ENCODE peak calls at places on chromosomes 11 and 22, in eight cellular contexts. One of them, this sample, is unnamed.

GRCh38 chr22:38843201-38843715 is 570 bp downstream of the NPTXR start:
- DNase-seq in CD8-positive, alpha-beta memory T cell: peak; percentile 61
- DNase-seq in CD4-positive, alpha-beta memory T cell: peak; percentile 62
- DNase-seq in neural progenitor cell: peak; percentile 89
- DNase-seq in upper lobe of right lung: peak; percentile 75
- DNase-seq in IMR-90: peak; percentile 81
- DNase-seq in iPS DF 6.9: no peak
- DNase-seq in kidney: no peak
- DNase-seq in this sample: no peak

GRCh38 chr11:97015327-97015726 is 625.5 kb downstream of the JRKL start:
- DNase-seq in CD8-positive, alpha-beta memory T cell: no peak
- DNase-seq in CD4-positive, alpha-beta memory T cell: no peak
- DNase-seq in neural progenitor cell: no peak
- DNase-seq in upper lobe of right lung: no peak
- DNase-seq in IMR-90: no peak
- DNase-seq in iPS DF 6.9: no peak
- DNase-seq in kidney: no peak
- DNase-seq in this sample: no peak

GRCh38 chr11:128563942-128564641 is 23.3 kb downstream of the ETS1 start:
- DNase-seq in CD8-positive, alpha-beta memory T cell: no peak
- DNase-seq in CD4-positive, alpha-beta memory T cell: no peak
- DNase-seq in neural progenitor cell: no peak
- DNase-seq in upper lobe of right lung: no peak
- DNase-seq in IMR-90: no peak
- DNase-seq in iPS DF 6.9: no peak
- DNase-seq in kidney: no peak
- DNase-seq in this sample: no peak

GRCh38 chr11:79263001-79263400 is 177.8 kb downstream of the TENM4 start:
- DNase-seq in CD8-positive, alpha-beta memory T cell: no peak
- DNase-seq in CD4-positive, alpha-beta memory T cell: no peak
- DNase-seq in neural progenitor cell: no peak
- DNase-seq in upper lobe of right lung: no peak
- DNase-seq in IMR-90: peak; percentile 49
- DNase-seq in iPS DF 6.9: no peak
- DNase-seq in kidney: no peak
- DNase-seq in this sample: no peak

GRCh38 chr22:49614966-49615965 is 212.4 kb downstream of the BRD1 start:
- DNase-seq in CD8-positive, alpha-beta memory T cell: no peak
- DNase-seq in CD4-positive, alpha-beta memory T cell: no peak
- DNase-seq in neural progenitor cell: no peak
- DNase-seq in upper lobe of right lung: peak; percentile 52
- DNase-seq in IMR-90: no peak
- DNase-seq in iPS DF 6.9: no peak
- DNase-seq in kidney: peak; percentile 65
- DNase-seq in this sample: no peak

GRCh38 chr11:112656772-112657428 is 304.3 kb upstream of the NCAM1 start:
- DNase-seq in CD8-positive, alpha-beta memory T cell: no peak
- DNase-seq in CD4-positive, alpha-beta memory T cell: no peak
- DNase-seq in neural progenitor cell: no peak
- DNase-seq in upper lobe of right lung: no peak
- DNase-seq in IMR-90: peak; percentile 51
- DNase-seq in iPS DF 6.9: no peak
- DNase-seq in kidney: no peak
- DNase-seq in this sample: peak; percentile 67

GRCh38 chr22:23179381-23180294 is 671 bp upstream of the BCR start:
- DNase-seq in CD8-positive, alpha-beta memory T cell: peak; percentile 19
- DNase-seq in CD4-positive, alpha-beta memory T cell: no peak
- DNase-seq in neural progenitor cell: peak; percentile 29
- DNase-seq in upper lobe of right lung: no peak
- DNase-seq in IMR-90: no peak
- DNase-seq in iPS DF 6.9: no peak
- DNase-seq in kidney: peak; percentile 85
- DNase-seq in this sample: peak; percentile 47

GRCh38 chr22:20576445-20576816 is 69.0 kb downstream of the MED15 start:
- DNase-seq in CD8-positive, alpha-beta memory T cell: no peak
- DNase-seq in CD4-positive, alpha-beta memory T cell: no peak
- DNase-seq in neural progenitor cell: no peak
- DNase-seq in upper lobe of right lung: no peak
- DNase-seq in IMR-90: no peak
- DNase-seq in iPS DF 6.9: no peak
- DNase-seq in kidney: no peak
- DNase-seq in this sample: no peak

GRCh38 chr11:113411536-113411935 is 24.0 kb downstream of the ANKK1 start:
- DNase-seq in CD8-positive, alpha-beta memory T cell: no peak
- DNase-seq in CD4-positive, alpha-beta memory T cell: no peak
- DNase-seq in neural progenitor cell: no peak
- DNase-seq in upper lobe of right lung: no peak
- DNase-seq in IMR-90: no peak
- DNase-seq in iPS DF 6.9: no peak
- DNase-seq in kidney: no peak
- DNase-seq in this sample: no peak

GRCh38 chr11:128291835-128292234 is 295.5 kb downstream of the ETS1 start:
- DNase-seq in CD8-positive, alpha-beta memory T cell: peak; percentile 84
- DNase-seq in CD4-positive, alpha-beta memory T cell: peak; percentile 61
- DNase-seq in neural progenitor cell: no peak
- DNase-seq in upper lobe of right lung: no peak
- DNase-seq in IMR-90: no peak
- DNase-seq in iPS DF 6.9: no peak
- DNase-seq in kidney: peak; percentile 72
- DNase-seq in this sample: no peak

GRCh38 chr22:46547179-46547882 is 9.9 kb upstream of the CELSR1 start:
- DNase-seq in CD8-positive, alpha-beta memory T cell: no peak
- DNase-seq in CD4-positive, alpha-beta memory T cell: no peak
- DNase-seq in neural progenitor cell: peak; percentile 55
- DNase-seq in upper lobe of right lung: no peak
- DNase-seq in IMR-90: peak; percentile 77
- DNase-seq in iPS DF 6.9: no peak
- DNase-seq in kidney: peak; percentile 86
- DNase-seq in this sample: no peak

GRCh38 chr11:1863352-1864215 is 10.7 kb downstream of the LSP1 start:
- DNase-seq in CD8-positive, alpha-beta memory T cell: no peak
- DNase-seq in CD4-positive, alpha-beta memory T cell: no peak
- DNase-seq in neural progenitor cell: peak; percentile 84
- DNase-seq in upper lobe of right lung: peak; percentile 82
- DNase-seq in IMR-90: peak; percentile 86
- DNase-seq in iPS DF 6.9: no peak
- DNase-seq in kidney: peak; percentile 95
- DNase-seq in this sample: peak; percentile 55

GRCh38 chr11:15641191-15641810 is 526.6 kb downstream of the INSC start:
- DNase-seq in CD8-positive, alpha-beta memory T cell: no peak
- DNase-seq in CD4-positive, alpha-beta memory T cell: no peak
- DNase-seq in neural progenitor cell: no peak
- DNase-seq in upper lobe of right lung: no peak
- DNase-seq in IMR-90: no peak
- DNase-seq in iPS DF 6.9: no peak
- DNase-seq in kidney: no peak
- DNase-seq in this sample: no peak

GRCh38 chr11:111634981-111635705 is 32.9 kb downstream of the SIK2 start:
- DNase-seq in CD8-positive, alpha-beta memory T cell: no peak
- DNase-seq in CD4-positive, alpha-beta memory T cell: no peak
- DNase-seq in neural progenitor cell: no peak
- DNase-seq in upper lobe of right lung: no peak
- DNase-seq in IMR-90: peak; percentile 66
- DNase-seq in iPS DF 6.9: no peak
- DNase-seq in kidney: no peak
- DNase-seq in this sample: no peak

GRCh38 chr22:44351685-44352377 is 39.1 kb upstream of the SHISAL1 start:
- DNase-seq in CD8-positive, alpha-beta memory T cell: no peak
- DNase-seq in CD4-positive, alpha-beta memory T cell: no peak
- DNase-seq in neural progenitor cell: peak; percentile 48
- DNase-seq in upper lobe of right lung: no peak
- DNase-seq in IMR-90: peak; percentile 95
- DNase-seq in iPS DF 6.9: no peak
- DNase-seq in kidney: peak; percentile 53
- DNase-seq in this sample: no peak

GRCh38 chr22:37887610-37888378 is 18.3 kb upstream of the MICALL1 start:
- DNase-seq in CD8-positive, alpha-beta memory T cell: no peak
- DNase-seq in CD4-positive, alpha-beta memory T cell: no peak
- DNase-seq in neural progenitor cell: peak; percentile 56
- DNase-seq in upper lobe of right lung: no peak
- DNase-seq in IMR-90: peak; percentile 65
- DNase-seq in iPS DF 6.9: no peak
- DNase-seq in kidney: no peak
- DNase-seq in this sample: peak; percentile 59

GRCh38 chr11:36454991-36455611 is 55.0 kb downstream of the TRAF6 start:
- DNase-seq in CD8-positive, alpha-beta memory T cell: no peak
- DNase-seq in CD4-positive, alpha-beta memory T cell: no peak
- DNase-seq in neural progenitor cell: peak; percentile 94
- DNase-seq in upper lobe of right lung: no peak
- DNase-seq in IMR-90: no peak
- DNase-seq in iPS DF 6.9: no peak
- DNase-seq in kidney: no peak
- DNase-seq in this sample: no peak

GRCh38 chr11:104792861-104793260 is 105.4 kb downstream of the CASP12 start:
- DNase-seq in CD8-positive, alpha-beta memory T cell: no peak
- DNase-seq in CD4-positive, alpha-beta memory T cell: no peak
- DNase-seq in neural progenitor cell: peak; percentile 42
- DNase-seq in upper lobe of right lung: no peak
- DNase-seq in IMR-90: no peak
- DNase-seq in iPS DF 6.9: no peak
- DNase-seq in kidney: no peak
- DNase-seq in this sample: no peak

GRCh38 chr22:19993926-19994325 is 22.7 kb downstream of the ARVCF start:
- DNase-seq in CD8-positive, alpha-beta memory T cell: no peak
- DNase-seq in CD4-positive, alpha-beta memory T cell: no peak
- DNase-seq in neural progenitor cell: no peak
- DNase-seq in upper lobe of right lung: no peak
- DNase-seq in IMR-90: no peak
- DNase-seq in iPS DF 6.9: no peak
- DNase-seq in kidney: peak; percentile 39
- DNase-seq in this sample: no peak

GRCh38 chr11:9758676-9759518 is 95.0 kb downstream of the SWAP70 start:
- DNase-seq in CD8-positive, alpha-beta memory T cell: peak; percentile 27
- DNase-seq in CD4-positive, alpha-beta memory T cell: peak; percentile 43
- DNase-seq in neural progenitor cell: peak; percentile 64
- DNase-seq in upper lobe of right lung: peak; percentile 87
- DNase-seq in IMR-90: peak; percentile 64
- DNase-seq in iPS DF 6.9: no peak
- DNase-seq in kidney: peak; percentile 96
- DNase-seq in this sample: peak; percentile 60

GRCh38 chr11:128775513-128775912 is 81.6 kb downstream of the FLI1 start:
- DNase-seq in CD8-positive, alpha-beta memory T cell: no peak
- DNase-seq in CD4-positive, alpha-beta memory T cell: no peak
- DNase-seq in neural progenitor cell: no peak
- DNase-seq in upper lobe of right lung: no peak
- DNase-seq in IMR-90: no peak
- DNase-seq in iPS DF 6.9: no peak
- DNase-seq in kidney: no peak
- DNase-seq in this sample: no peak

GRCh38 chr11:1727088-1727690 is 23.2 kb downstream of the IFITM10 start:
- DNase-seq in CD8-positive, alpha-beta memory T cell: no peak
- DNase-seq in CD4-positive, alpha-beta memory T cell: no peak
- DNase-seq in neural progenitor cell: no peak
- DNase-seq in upper lobe of right lung: no peak
- DNase-seq in IMR-90: no peak
- DNase-seq in iPS DF 6.9: no peak
- DNase-seq in kidney: no peak
- DNase-seq in this sample: no peak

GRCh38 chr11:27427183-27427980 is 45.2 kb downstream of the LGR4 start:
- DNase-seq in CD8-positive, alpha-beta memory T cell: no peak
- DNase-seq in CD4-positive, alpha-beta memory T cell: no peak
- DNase-seq in neural progenitor cell: no peak
- DNase-seq in upper lobe of right lung: no peak
- DNase-seq in IMR-90: peak; percentile 34
- DNase-seq in iPS DF 6.9: no peak
- DNase-seq in kidney: no peak
- DNase-seq in this sample: no peak

GRCh38 chr11:127862406-127862805 is 725.0 kb downstream of the ETS1 start:
- DNase-seq in CD8-positive, alpha-beta memory T cell: no peak
- DNase-seq in CD4-positive, alpha-beta memory T cell: no peak
- DNase-seq in neural progenitor cell: no peak
- DNase-seq in upper lobe of right lung: no peak
- DNase-seq in IMR-90: no peak
- DNase-seq in iPS DF 6.9: no peak
- DNase-seq in kidney: no peak
- DNase-seq in this sample: no peak

GRCh38 chr11:62879150-62879549 is 1.5 kb upstream of the SLC3A2 start:
- DNase-seq in CD8-positive, alpha-beta memory T cell: no peak
- DNase-seq in CD4-positive, alpha-beta memory T cell: no peak
- DNase-seq in neural progenitor cell: no peak
- DNase-seq in upper lobe of right lung: no peak
- DNase-seq in IMR-90: no peak
- DNase-seq in iPS DF 6.9: no peak
- DNase-seq in kidney: no peak
- DNase-seq in this sample: no peak
- H3K27ac ChIP-seq in CD8-positive, alpha-beta memory T cell: peak overlapping the region; percentile 99
- H3K27ac ChIP-seq in CD4-positive, alpha-beta memory T cell: no peak overlapping the region
- H3K27ac ChIP-seq in neural progenitor cell: no peak overlapping the region
- H3K27ac ChIP-seq in upper lobe of right lung: peak overlapping the region; percentile 100
- H3K27ac ChIP-seq in IMR-90: peak overlapping the region; percentile 98
- H3K27ac ChIP-seq in iPS DF 6.9: no peak overlapping the region
- H3K27ac ChIP-seq in kidney: peak overlapping the region; percentile 97
- H3K27ac ChIP-seq in this sample: peak overlapping the region; percentile 96

DNA sequence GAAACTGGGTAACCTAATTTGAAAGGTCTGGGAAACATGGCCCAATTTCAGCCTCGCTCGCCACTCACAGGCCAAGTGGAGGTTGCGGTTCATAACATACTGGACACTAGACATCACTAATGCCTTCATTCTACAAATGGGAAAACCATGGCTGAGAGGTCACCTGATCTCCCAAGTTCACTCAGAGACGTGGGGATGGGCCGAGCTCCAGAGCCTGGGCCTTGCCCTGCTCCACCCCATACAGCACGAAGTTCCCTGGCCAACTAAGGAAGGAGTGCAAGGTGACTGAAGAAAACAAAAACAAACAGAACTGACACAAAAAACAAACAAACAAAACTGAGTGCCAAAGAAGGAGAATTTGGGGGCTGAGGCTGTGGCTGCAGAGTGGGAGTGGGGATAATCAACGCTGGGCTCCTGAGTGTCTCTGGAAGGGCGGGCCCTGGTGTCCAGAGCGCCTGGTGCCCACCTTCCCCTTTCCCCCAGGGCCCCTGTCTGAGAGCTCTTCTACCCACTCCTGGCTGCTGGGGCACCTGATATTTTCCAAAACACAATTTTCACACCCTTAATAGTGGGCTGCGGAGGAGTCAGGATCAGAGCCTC is 46.5 kb upstream of the ADA2 start:
- DNase-seq in CD8-positive, alpha-beta memory T cell: no peak
- DNase-seq in CD4-positive, alpha-beta memory T cell: no peak
- DNase-seq in neural progenitor cell: no peak
- DNase-seq in upper lobe of right lung: no peak
- DNase-seq in IMR-90: no peak
- DNase-seq in iPS DF 6.9: no peak
- DNase-seq in kidney: no peak
- DNase-seq in this sample: no peak
- H3K4me3 ChIP-seq in CD8-positive, alpha-beta memory T cell: no peak overlapping the region
- H3K4me3 ChIP-seq in CD4-positive, alpha-beta memory T cell: no peak overlapping the region
- H3K4me3 ChIP-seq in neural progenitor cell: peak overlapping the region; percentile 25
- H3K4me3 ChIP-seq in upper lobe of right lung: no peak overlapping the region
- H3K4me3 ChIP-seq in IMR-90: no peak overlapping the region
- H3K4me3 ChIP-seq in iPS DF 6.9: no peak overlapping the region
- H3K4me3 ChIP-seq in kidney: no peak overlapping the region
- H3K4me3 ChIP-seq in this sample: no peak overlapping the region

GRCh38 chr11:304915-305833 is 2.4 kb upstream of the IFITM2 start:
- DNase-seq in CD8-positive, alpha-beta memory T cell: peak; percentile 64
- DNase-seq in CD4-positive, alpha-beta memory T cell: peak; percentile 64
- DNase-seq in neural progenitor cell: peak; percentile 81
- DNase-seq in upper lobe of right lung: peak; percentile 71
- DNase-seq in IMR-90: peak; percentile 79
- DNase-seq in iPS DF 6.9: no peak
- DNase-seq in kidney: no peak
- DNase-seq in this sample: peak; percentile 64
- H3K27ac ChIP-seq in CD8-positive, alpha-beta memory T cell: no peak overlapping the region
- H3K27ac ChIP-seq in CD4-positive, alpha-beta memory T cell: peak overlapping the region; percentile 6
- H3K27ac ChIP-seq in neural progenitor cell: peak overlapping the region; percentile 82
- H3K27ac ChIP-seq in upper lobe of right lung: peak overlapping the region; percentile 89
- H3K27ac ChIP-seq in IMR-90: no peak overlapping the region
- H3K27ac ChIP-seq in iPS DF 6.9: no peak overlapping the region
- H3K27ac ChIP-seq in kidney: no peak overlapping the region
- H3K27ac ChIP-seq in this sample: no peak overlapping the region

GRCh38 chr11:83724704-83725114 is 438.5 kb upstream of the CCDC90B start:
- DNase-seq in CD8-positive, alpha-beta memory T cell: no peak
- DNase-seq in CD4-positive, alpha-beta memory T cell: no peak
- DNase-seq in neural progenitor cell: peak; percentile 41
- DNase-seq in upper lobe of right lung: peak; percentile 67
- DNase-seq in IMR-90: no peak
- DNase-seq in iPS DF 6.9: no peak
- DNase-seq in kidney: no peak
- DNase-seq in this sample: no peak
- H3K4me3 ChIP-seq in CD8-positive, alpha-beta memory T cell: no peak overlapping the region
- H3K4me3 ChIP-seq in CD4-positive, alpha-beta memory T cell: no peak overlapping the region
- H3K4me3 ChIP-seq in neural progenitor cell: peak overlapping the region; percentile 5
- H3K4me3 ChIP-seq in upper lobe of right lung: peak overlapping the region; percentile 46
- H3K4me3 ChIP-seq in IMR-90: no peak overlapping the region
- H3K4me3 ChIP-seq in iPS DF 6.9: peak overlapping the region; percentile 5
- H3K4me3 ChIP-seq in kidney: peak overlapping the region; percentile 72
- H3K4me3 ChIP-seq in this sample: peak overlapping the region; percentile 7